ENCODE peak calls at places on chromosomes 3 and 15, in seven cellular contexts. U, I, V, A, O, D and N are unnamed samples.
A peak's percentile ranks its signal among the peaks of the same experiment; 100 is the strongest.

GRCh38 chr3:29215948-29216347 is 64.9 kb upstream of the RBMS3 start:
- DNase-seq in U (no peak), I (no peak), V (no peak), A (no peak), O (no peak), D (no peak), N (no peak)

GRCh38 chr3:143784446-143784845 is 63.8 kb downstream of the SLC9A9 start:
- DNase-seq in U (no peak), I (no peak), V (no peak), A (no peak), O (no peak), D (no peak), N (no peak)

GRCh38 chr3:143001034-143001368 is 369 bp upstream of the U2SURP start:
- DNase-seq in U (no peak), I (no peak), V (no peak), A (no peak), O (no peak), D (no peak), N (no peak)

GRCh38 chr3:63607716-63608115 is 44.8 kb upstream of the SNTN start:
- DNase-seq in U (no peak), I (no peak), V (no peak), A (no peak), O (no peak), D (no peak), N (no peak)

GRCh38 chr15:69149803-69150202 is 10.6 kb upstream of the GLCE start:
- DNase-seq in U (no peak), I (no peak), V (no peak), A (no peak), O (no peak), D (no peak), N (no peak)

GRCh38 chr3:186002884-186003472 is 65.2 kb upstream of the TRA2B start:
- DNase-seq in U (no peak), I (peak; percentile 56), V (no peak), A (peak; percentile 54), O (no peak), D (no peak), N (peak; percentile 40)

GRCh38 chr3:146342971-146343370 is 92.1 kb upstream of the PLSCR4 start:
- DNase-seq in U (no peak), I (no peak), V (no peak), A (no peak), O (no peak), D (no peak), N (no peak)

GRCh38 chr3:134373942-134374790 is at the start of gene AMOTL2:
- DNase-seq in U (no peak), I (peak; percentile 86), V (no peak), A (peak; percentile 96), O (peak; percentile 92), D (peak; percentile 77), N (peak; percentile 80)

GRCh38 chr3:171566803-171567422 is 106.7 kb upstream of the TNIK start:
- DNase-seq in U (no peak), I (peak; percentile 45), V (no peak), A (no peak), O (no peak), D (no peak), N (peak; percentile 64)

GRCh38 chr3:192273611-192274010 is 453.7 kb downstream of the FGF12 start:
- DNase-seq in U (no peak), I (peak; percentile 85), V (no peak), A (no peak), O (no peak), D (no peak), N (peak; percentile 26)

GRCh38 chr3:62184559-62184958 is 188.8 kb downstream of the FEZF2 start:
- DNase-seq in U (no peak), I (no peak), V (no peak), A (no peak), O (no peak), D (peak; percentile 17), N (no peak)